ENCODE peak calls at places on chromosomes 16 and 17, in four cellular contexts. One of them, this sample, is unnamed.
A peak's percentile ranks its signal among the peaks of the same experiment; 100 is the strongest.

GRCh38 chr16:57091200-57091989 is 988 bp upstream of the CPNE2 start:
- DNase-seq in GM12878: no peak
- DNase-seq in GM12891: no peak
- DNase-seq in HL-60: no peak
- DNase-seq in this sample: no peak

GRCh38 chr16:11757671-11758545 is 15.3 kb upstream of the TXNDC11 start:
- DNase-seq in GM12891: no peak
- DNase-seq in HL-60: no peak
- DNase-seq in GM12878: no peak
- DNase-seq in this sample: no peak

GRCh38 chr16:85137323-85138072 is 25.2 kb upstream of the CIBAR2 start:
- DNase-seq in GM12891: no peak
- DNase-seq in HL-60: no peak
- DNase-seq in GM12878: no peak
- DNase-seq in this sample: peak; percentile 51

GRCh38 chr17:2388020-2388704 is 12.7 kb downstream of the MNT start:
- DNase-seq in HL-60: no peak
- DNase-seq in GM12891: no peak
- DNase-seq in GM12878: no peak
- DNase-seq in this sample: no peak

GRCh38 chr16:81585785-81586184 is 141.2 kb downstream of the CMIP start:
- DNase-seq in HL-60: no peak
- DNase-seq in GM12878: no peak
- DNase-seq in GM12891: no peak
- DNase-seq in this sample: peak; percentile 42

GRCh38 chr17:31830971-31831755 is 27.9 kb downstream of the COPRS start:
- DNase-seq in GM12891: no peak
- DNase-seq in HL-60: no peak
- DNase-seq in GM12878: no peak
- DNase-seq in this sample: peak; percentile 12

GRCh38 chr17:27106982-27107360 is 186.9 kb upstream of the WSB1 start:
- DNase-seq in GM12878: no peak
- DNase-seq in HL-60: no peak
- DNase-seq in GM12891: no peak
- DNase-seq in this sample: no peak

GRCh38 chr16:9946022-9946720 is 236.1 kb downstream of the GRIN2A start:
- DNase-seq in HL-60: no peak
- DNase-seq in GM12891: no peak
- DNase-seq in GM12878: no peak
- DNase-seq in this sample: no peak

GRCh38 chr17:9750488-9750887 is 40.9 kb downstream of the DHRS7C start:
- DNase-seq in GM12878: no peak
- DNase-seq in HL-60: no peak
- DNase-seq in GM12891: no peak
- DNase-seq in this sample: no peak

GRCh38 chr16:17135439-17135838 is 335.3 kb downstream of the XYLT1 start:
- DNase-seq in GM12891: no peak
- DNase-seq in HL-60: no peak
- DNase-seq in GM12878: no peak
- DNase-seq in this sample: no peak

GRCh38 chr17:75250009-75250471 is 11.4 kb downstream of the GGA3 start:
- DNase-seq in HL-60: no peak
- DNase-seq in GM12891: peak; percentile 71
- DNase-seq in GM12878: peak; percentile 79
- DNase-seq in this sample: no peak

GRCh38 chr17:78359936-78360370 is at the start of gene SOCS3:
- DNase-seq in GM12878: no peak
- DNase-seq in HL-60: peak; percentile 64
- DNase-seq in GM12891: peak; percentile 72
- DNase-seq in this sample: peak; percentile 95

GRCh38 chr17:78362232-78362631 is 2.4 kb upstream of the SOCS3 start:
- DNase-seq in HL-60: no peak
- DNase-seq in GM12891: no peak
- DNase-seq in GM12878: no peak
- DNase-seq in this sample: no peak

GRCh38 chr17:78362671-78363070 is 2.8 kb upstream of the SOCS3 start:
- DNase-seq in HL-60: no peak
- DNase-seq in GM12878: no peak
- DNase-seq in GM12891: no peak
- DNase-seq in this sample: no peak

GRCh38 chr17:78360371-78361226 is 722 bp upstream of the SOCS3 start:
- DNase-seq in GM12878: no peak
- DNase-seq in GM12891: peak; percentile 94
- DNase-seq in HL-60: peak; percentile 57
- DNase-seq in this sample: peak; percentile 92

GRCh38 chr17:78361227-78361683 is 1.4 kb upstream of the SOCS3 start:
- DNase-seq in GM12878: no peak
- DNase-seq in GM12891: no peak
- DNase-seq in HL-60: no peak
- DNase-seq in this sample: no peak
- TF ChIP-seq SPI1 in GM12878: no peak
- TF ChIP-seq SPI1 in GM12891: no peak
- TF ChIP-seq SPI1 in HL-60: no peak
- TF ChIP-seq SPI1 in this sample: no peak

GRCh38 chr17:78929908-78930775 is 5.0 kb upstream of the TIMP2 start:
- DNase-seq in GM12891: no peak
- DNase-seq in GM12878: no peak
- DNase-seq in HL-60: no peak
- DNase-seq in this sample: no peak
- TF ChIP-seq SPI1 in GM12891: no peak
- TF ChIP-seq SPI1 in GM12878: no peak
- TF ChIP-seq SPI1 in HL-60: no peak
- TF ChIP-seq SPI1 in this sample: no peak

DNA sequence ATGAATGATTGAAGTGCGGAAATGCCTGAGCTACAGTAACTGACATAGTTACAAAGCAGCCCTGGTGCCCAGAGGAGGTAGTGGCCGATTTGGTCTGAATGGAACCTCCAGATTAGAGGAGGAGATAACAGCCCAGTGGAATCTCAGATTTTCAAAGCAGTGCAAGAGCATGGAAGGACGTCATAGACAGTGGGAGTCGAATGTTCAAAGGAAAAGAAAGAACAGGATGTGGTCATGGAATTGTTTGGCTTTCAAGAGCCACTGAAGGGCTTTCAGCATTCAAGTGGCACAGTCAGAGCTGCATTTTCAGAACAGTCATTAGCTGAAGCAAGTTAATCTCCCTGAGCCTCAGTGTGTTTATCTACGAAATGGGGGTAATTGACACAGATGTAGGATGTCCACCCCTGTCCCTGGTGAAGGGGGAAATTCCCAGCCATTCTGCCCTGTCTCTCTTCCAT is 104.6 kb upstream of the CACNG3 start:
- DNase-seq in HL-60: no peak
- DNase-seq in GM12878: no peak
- DNase-seq in GM12891: no peak
- DNase-seq in this sample: no peak
- TF ChIP-seq SPI1 in HL-60: no peak
- TF ChIP-seq SPI1 in GM12878: no peak
- TF ChIP-seq SPI1 in GM12891: no peak
- TF ChIP-seq SPI1 in this sample: no peak

DNA sequence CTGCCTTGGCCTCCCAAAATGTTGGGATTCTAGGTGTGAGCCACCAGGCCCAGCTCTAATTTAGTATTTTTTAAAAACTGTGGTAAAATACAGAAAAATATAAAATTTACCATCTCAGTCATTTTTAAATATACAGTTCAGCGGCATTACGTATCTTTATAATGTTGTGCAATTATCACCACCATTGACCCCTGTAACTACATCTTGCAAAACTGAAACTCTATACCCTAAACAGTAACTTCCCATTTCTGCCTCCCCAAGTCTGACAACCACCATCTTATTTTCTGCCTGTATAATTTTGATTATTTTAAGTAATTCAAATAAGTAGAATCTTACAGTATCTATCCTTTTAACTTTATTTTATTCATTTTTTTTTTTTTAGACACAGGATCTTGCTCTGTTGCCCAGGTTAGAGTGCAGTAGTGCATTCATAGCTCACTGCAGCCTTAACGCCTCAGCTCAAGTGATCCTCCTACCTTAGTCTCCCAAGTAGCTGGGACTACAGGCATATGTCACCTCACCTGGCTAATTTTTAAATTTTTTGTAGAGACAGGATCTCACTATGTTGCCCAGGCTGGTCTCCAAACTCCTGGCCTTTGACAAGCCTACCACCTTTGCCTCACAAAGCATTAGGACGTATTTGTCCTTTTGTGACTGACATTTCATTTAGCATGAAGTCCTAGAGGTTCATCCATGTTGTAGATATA is 10.9 kb upstream of the GGA2 start:
- DNase-seq in HL-60: no peak
- DNase-seq in GM12891: no peak
- DNase-seq in GM12878: no peak
- DNase-seq in this sample: no peak
- TF ChIP-seq SPI1 in HL-60: no peak
- TF ChIP-seq SPI1 in GM12891: no peak
- TF ChIP-seq SPI1 in GM12878: no peak
- TF ChIP-seq SPI1 in this sample: no peak

DNA sequence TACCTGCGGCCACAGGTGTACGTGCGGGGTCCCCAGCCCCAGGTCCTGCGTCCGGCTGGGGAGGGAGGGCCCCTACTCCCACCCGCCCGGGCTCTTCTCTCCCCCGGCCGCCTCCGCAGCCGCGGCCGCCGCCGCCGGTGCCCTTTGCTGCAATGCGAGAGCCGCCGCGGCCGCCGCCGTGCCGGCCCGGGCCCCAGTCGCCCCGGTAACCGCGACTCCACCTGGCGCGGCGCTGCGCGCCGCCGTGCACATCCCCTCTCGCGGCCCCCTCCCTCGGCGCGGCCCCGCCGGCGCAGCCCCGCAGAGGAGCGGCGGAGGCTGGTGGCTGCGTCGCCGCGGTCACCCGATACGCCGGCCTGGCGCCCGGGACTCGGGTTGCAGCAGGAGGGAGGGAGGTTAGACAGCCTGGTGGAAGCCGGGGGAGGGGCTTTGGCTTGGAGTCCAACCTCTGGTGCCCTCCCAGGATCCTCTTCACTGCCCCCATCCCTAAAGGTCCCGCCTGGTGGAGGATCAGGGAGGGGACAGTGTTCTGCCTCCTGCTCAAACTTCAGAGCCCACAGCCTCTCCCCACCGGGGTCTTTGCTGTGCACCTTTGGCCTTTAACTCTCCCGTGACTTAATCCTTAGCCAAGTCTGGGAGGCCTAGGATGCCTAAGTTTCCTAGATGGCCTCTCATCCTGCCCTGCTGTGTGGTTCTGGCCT is 32.9 kb downstream of the SRCIN1 start:
- DNase-seq in GM12891: peak; percentile 59
- DNase-seq in HL-60: no peak
- DNase-seq in GM12878: no peak
- DNase-seq in this sample: peak; percentile 24
- TF ChIP-seq SPI1 in GM12891: no peak
- TF ChIP-seq SPI1 in HL-60: no peak
- TF ChIP-seq SPI1 in GM12878: no peak
- TF ChIP-seq SPI1 in this sample: no peak

GRCh38 chr16:89334050-89334449 is 116.5 kb downstream of the ZNF778 start:
- DNase-seq in GM12891: no peak
- DNase-seq in GM12878: no peak
- DNase-seq in HL-60: no peak
- DNase-seq in this sample: no peak

GRCh38 chr16:89334988-89335802 is 117.7 kb downstream of the ZNF778 start:
- DNase-seq in HL-60: no peak
- DNase-seq in GM12891: no peak
- DNase-seq in GM12878: no peak
- DNase-seq in this sample: no peak

GRCh38 chr16:89337965-89338364 is 120.5 kb downstream of the ZNF778 start:
- DNase-seq in HL-60: no peak
- DNase-seq in GM12878: no peak
- DNase-seq in GM12891: no peak
- DNase-seq in this sample: no peak

GRCh38 chr16:89334461-89334860 is 117.0 kb downstream of the ZNF778 start:
- DNase-seq in GM12891: no peak
- DNase-seq in HL-60: no peak
- DNase-seq in GM12878: no peak
- DNase-seq in this sample: no peak

GRCh38 chr16:89335803-89336485 is 118.4 kb downstream of the ZNF778 start:
- DNase-seq in HL-60: no peak
- DNase-seq in GM12891: no peak
- DNase-seq in GM12878: no peak
- DNase-seq in this sample: no peak
- TF ChIP-seq SPI1 in HL-60: no peak
- TF ChIP-seq SPI1 in GM12891: no peak
- TF ChIP-seq SPI1 in GM12878: no peak
- TF ChIP-seq SPI1 in this sample: no peak

GRCh38 chr17:63600569-63601438 is at the start of gene TACO1:
- DNase-seq in HL-60: peak; percentile 78
- DNase-seq in GM12878: peak; percentile 48
- DNase-seq in GM12891: peak; percentile 75
- DNase-seq in this sample: peak; percentile 89
- TF ChIP-seq SPI1 in HL-60: no peak
- TF ChIP-seq SPI1 in GM12878: no peak
- TF ChIP-seq SPI1 in GM12891: no peak
- TF ChIP-seq SPI1 in this sample: no peak